ENCODE peak calls at places on chromosomes 5 and 9, in four cellular contexts. P is endothelial cell; Y is osteocyte; Z is CD4-positive, alpha-beta T cell. W is an unnamed sample.

GRCh38 chr5:123086376-123087055 is 2.5 kb upstream of the PRDM6 start:
- DNase-seq in Y (no peak), Z (no peak), P (no peak), W (peak)

GRCh38 chr5:169013208-169013728 is 287.7 kb downstream of the SLIT3 start:
- DNase-seq in P (no peak), Y (no peak), Z (no peak), W (no peak)

GRCh38 chr9:4344946-4345345 is 45.1 kb upstream of the GLIS3 start:
- DNase-seq in Z (no peak), Y (no peak), P (no peak), W (no peak)

GRCh38 chr9:80586786-80587185 is 1015.0 kb downstream of the TLE4 start:
- DNase-seq in Y (no peak), Z (no peak), P (no peak), W (no peak)

GRCh38 chr5:136802382-136802781 is 437.0 kb upstream of the TRPC7 start:
- DNase-seq in Z (no peak), P (peak), Y (no peak), W (no peak)

GRCh38 chr9:109014267-109015025 is 1.1 kb upstream of the CTNNAL1 start:
- DNase-seq in Y (no peak), P (no peak), Z (no peak), W (peak)

GRCh38 chr9:99120256-99120655 is 15.3 kb downstream of the TGFBR1 start:
- DNase-seq in P (no peak), Z (no peak), Y (no peak), W (no peak)

GRCh38 chr9:6356441-6356840 is 28.3 kb downstream of the TPD52L3 start:
- DNase-seq in P (no peak), Y (no peak), Z (no peak), W (no peak)

GRCh38 chr5:172147857-172148256 is 40.2 kb downstream of the STK10 start:
- DNase-seq in P (no peak), Y (no peak), Z (no peak), W (no peak)

GRCh38 chr5:100790170-100790665 is 112.9 kb downstream of the ST8SIA4 start:
- DNase-seq in P (peak), Y (no peak), Z (no peak), W (no peak)

DNA sequence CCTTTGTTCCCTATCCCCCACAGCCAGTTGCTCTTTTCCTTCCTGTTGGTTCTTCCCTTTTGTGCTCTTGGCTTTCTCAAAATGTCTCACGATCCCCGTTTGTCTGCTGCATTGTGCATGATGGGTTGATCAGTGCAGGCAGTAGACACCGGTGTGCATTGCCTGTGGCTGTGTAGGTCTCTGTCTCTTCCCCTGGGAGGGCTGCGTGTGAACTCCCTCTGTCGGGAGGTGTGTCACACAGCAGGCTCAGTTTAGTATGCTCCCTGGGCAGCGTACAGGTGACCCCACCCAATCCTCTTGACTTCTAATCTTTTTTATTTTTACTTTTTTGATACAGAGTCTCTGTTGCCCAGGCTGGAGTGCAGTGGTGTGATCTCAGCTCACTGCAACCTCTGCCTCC is 265.3 kb downstream of the FSTL4 start:
- DNase-seq in P (no peak), Y (no peak), Z (no peak), W (no peak)
- TF ChIP-seq CTCF in P (no peak), Y (no peak), Z (no peak), W (no peak)

DNA sequence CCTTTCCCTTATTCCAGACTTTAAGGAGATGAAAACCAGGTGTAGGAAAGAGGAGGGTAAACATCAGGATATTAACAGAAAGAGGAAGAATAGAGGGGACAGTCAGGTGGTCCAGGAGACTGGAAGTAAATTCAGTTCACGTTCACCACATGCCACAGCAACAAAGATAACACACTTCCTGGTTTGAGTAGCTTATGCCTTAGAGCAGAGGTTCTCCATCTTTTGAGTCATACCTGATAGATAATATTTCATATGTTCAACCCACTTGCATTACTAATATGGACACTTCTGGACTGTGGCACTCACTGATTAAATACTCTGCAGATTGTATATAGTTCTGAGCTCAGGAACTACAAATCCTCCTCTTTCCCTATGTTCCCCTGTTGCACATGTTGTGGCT is 179.9 kb upstream of the NR3C1 start:
- DNase-seq in Z (no peak), Y (no peak), P (no peak), W (no peak)
- TF ChIP-seq CTCF in Z (no peak), Y (no peak), P (no peak), W (no peak)

GRCh38 chr9:131771646-131772045 is 31.8 kb upstream of the RAPGEF1 start:
- DNase-seq in Z (no peak), Y (no peak), P (no peak), W (no peak)
- TF ChIP-seq CTCF in Z (no peak), Y (no peak), P (no peak), W (no peak)

GRCh38 chr5:178114325-178115135 is 1.2 kb downstream of the N4BP3 start:
- DNase-seq in Y (no peak), P (no peak), Z (peak), W (peak)

GRCh38 chr5:178116406-178116885 is 3.1 kb downstream of the N4BP3 start:
- DNase-seq in Z (peak), Y (no peak), P (no peak), W (no peak)

GRCh38 chr5:178113841-178114324 is 551 bp downstream of the N4BP3 start:
- DNase-seq in P (no peak), Y (no peak), Z (no peak), W (peak)

GRCh38 chr5:178115835-178116405 is 2.6 kb downstream of the N4BP3 start:
- DNase-seq in P (no peak), Z (no peak), Y (no peak), W (no peak)

GRCh38 chr5:178115136-178115834 is 2.0 kb downstream of the N4BP3 start:
- DNase-seq in P (no peak), Z (no peak), Y (no peak), W (no peak)
- TF ChIP-seq CTCF in P (no peak), Z (no peak), Y (no peak), W (no peak)

DNA sequence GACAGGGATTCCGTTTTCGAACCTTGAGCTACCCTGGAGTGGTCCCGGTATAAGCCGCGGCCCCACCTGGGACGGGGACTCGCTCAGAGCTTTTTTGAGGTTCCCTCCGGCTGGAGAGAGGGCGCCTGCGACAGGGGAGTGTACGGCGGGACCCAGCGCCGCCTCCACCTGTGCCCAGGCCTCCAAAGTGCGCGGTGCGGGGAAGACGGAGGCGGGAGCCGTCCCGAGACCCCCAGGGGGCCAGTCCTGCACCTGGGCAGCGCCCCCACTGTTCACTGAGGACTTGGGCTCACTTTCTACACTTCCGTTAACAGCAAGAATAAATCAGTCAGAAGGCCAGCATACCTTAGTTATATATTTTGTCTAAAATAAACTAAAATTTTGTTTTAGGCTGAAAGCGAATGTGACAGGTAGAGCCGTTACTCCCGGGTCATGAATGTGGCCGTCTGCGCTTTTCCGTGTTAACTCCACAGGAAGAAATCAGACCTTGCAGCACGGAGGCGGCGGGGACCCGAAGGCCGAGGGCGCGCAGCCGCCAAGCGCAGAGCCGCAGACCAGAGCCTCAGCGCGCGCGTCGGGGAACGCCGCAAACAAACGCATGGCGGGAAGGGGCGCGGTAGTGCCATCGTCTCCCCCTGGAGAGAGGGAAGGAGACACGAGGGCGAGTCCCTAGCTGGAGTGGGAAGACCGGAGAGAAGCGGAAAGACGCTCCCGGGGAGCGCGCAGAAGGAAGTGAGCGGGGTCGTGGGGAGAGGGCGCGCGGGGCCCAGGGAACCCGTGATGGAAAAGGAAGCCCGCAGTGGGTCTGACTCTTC is 14.1 kb downstream of the TRIM7 start:
- DNase-seq in P (peak), Y (no peak), Z (peak), W (peak)
- TF ChIP-seq CTCF in P (no peak), Y (peak), Z (peak), W (no peak)

GRCh38 chr5:137825165-137825564 is 42.5 kb upstream of the MYOT start:
- DNase-seq in Z (no peak), P (no peak), Y (no peak), W (no peak)

GRCh38 chr5:137826067-137826466 is 41.6 kb upstream of the MYOT start:
- DNase-seq in Z (no peak), P (no peak), Y (no peak), W (no peak)

GRCh38 chr5:137819768-137820167 is 47.9 kb upstream of the MYOT start:
- DNase-seq in P (no peak), Z (no peak), Y (no peak), W (no peak)

GRCh38 chr5:137822983-137823382 is 44.7 kb upstream of the MYOT start:
- DNase-seq in Z (no peak), Y (no peak), P (no peak), W (no peak)

DNA sequence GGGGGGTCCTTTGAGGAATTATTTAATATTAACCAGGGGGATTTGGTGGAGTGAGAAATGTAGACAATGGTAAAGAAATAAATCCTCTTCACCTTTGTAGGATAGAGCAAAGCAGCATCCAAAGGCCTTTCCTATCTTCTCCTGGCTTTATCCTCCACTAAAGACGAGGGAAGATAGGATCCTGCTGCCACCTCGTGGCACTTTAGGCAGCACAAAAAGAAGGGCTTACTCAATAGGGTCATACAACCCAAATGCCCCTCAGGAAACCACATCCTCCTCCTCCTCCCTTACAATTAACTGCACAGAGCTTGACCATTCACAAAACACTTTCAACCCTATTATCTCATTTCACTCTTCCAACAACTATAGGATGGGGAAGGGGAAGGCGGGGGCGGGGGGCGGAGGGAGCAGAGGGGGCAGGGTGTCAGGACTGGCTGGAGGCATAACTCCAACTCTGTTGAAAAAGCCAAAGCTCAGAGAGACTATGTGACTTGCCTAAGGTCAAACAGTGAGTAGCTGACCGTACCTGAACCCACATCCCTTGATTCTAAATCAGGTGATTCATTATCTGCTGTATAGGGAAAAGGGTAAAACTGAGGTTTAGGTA is 45.4 kb upstream of the MYOT start:
- DNase-seq in Z (no peak), P (peak), Y (no peak), W (peak)
- TF ChIP-seq CTCF in Z (no peak), P (no peak), Y (peak), W (peak)

GRCh38 chr5:115241881-115242642 is 20.6 kb downstream of the PGGT1B start:
- DNase-seq in P (no peak), Y (no peak), Z (no peak), W (no peak)

GRCh38 chr5:115243412-115243811 is 19.3 kb downstream of the PGGT1B start:
- DNase-seq in Y (no peak), P (no peak), Z (no peak), W (no peak)

GRCh38 chr5:115246361-115246991 is 16.2 kb downstream of the PGGT1B start:
- DNase-seq in Z (no peak), P (no peak), Y (no peak), W (no peak)
- TF ChIP-seq CTCF in Z (peak), P (peak), Y (peak), W (peak)

GRCh38 chr9:133118179-133118520 is 2.9 kb downstream of the RALGDS start:
- DNase-seq in Z (no peak), Y (no peak), P (no peak), W (no peak)

GRCh38 chr9:133118568-133118967 is 2.5 kb downstream of the RALGDS start:
- DNase-seq in P (no peak), Z (no peak), Y (no peak), W (no peak)

GRCh38 chr9:133119039-133119438 is 2.0 kb downstream of the RALGDS start:
- DNase-seq in Y (no peak), P (peak), Z (no peak), W (no peak)

GRCh38 chr9:133116346-133117231 is 4.5 kb downstream of the RALGDS start:
- DNase-seq in Z (no peak), P (no peak), Y (no peak), W (no peak)

DNA sequence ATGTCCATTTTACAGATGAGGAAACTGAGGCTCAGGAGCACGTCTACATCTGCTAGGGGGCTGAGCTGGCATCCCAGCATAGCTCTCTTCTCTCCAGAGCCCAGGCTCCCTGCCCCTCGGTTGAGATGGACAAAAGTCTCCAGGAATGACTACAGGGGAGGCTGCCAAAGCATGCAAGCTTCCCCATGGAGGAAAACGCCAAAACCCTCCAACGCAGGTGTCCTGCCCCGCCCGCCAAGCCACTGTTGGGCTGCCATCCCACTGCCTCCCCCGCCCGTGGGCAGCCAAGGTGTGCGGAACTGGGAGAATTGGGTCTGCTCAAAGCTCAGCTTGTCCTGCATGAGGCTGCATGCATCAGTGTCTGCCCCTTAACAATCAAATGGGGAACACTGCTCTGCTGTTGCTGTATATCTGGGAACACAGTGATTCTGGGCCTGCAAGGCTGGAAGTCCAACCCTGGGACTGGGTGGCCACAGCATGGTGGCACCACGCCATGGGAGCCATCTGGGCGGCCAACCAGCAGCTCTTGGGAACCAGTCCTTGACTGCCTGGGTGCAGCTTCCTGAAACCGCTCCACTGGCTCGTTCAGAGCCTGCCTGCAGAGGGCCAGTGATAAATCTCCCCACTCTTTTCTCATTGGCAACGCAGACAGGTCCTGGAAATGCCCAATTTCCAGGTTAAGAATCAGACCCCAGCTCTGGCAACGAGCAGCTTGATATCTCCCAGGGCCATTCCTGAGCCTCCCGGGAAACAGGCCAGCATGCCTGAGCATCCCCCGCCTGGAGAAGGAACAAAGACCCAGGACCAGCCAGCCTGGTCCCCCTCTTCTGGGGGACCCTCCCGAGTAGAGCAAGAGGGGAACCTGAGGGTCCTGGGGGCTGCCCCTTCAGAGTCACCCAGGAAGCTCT is 3.5 kb downstream of the RALGDS start:
- DNase-seq in P (no peak), Y (no peak), Z (no peak), W (no peak)
- TF ChIP-seq CTCF in P (no peak), Y (no peak), Z (no peak), W (no peak)

GRCh38 chr5:140145818-140146522 is 20.2 kb downstream of the IGIP start:
- DNase-seq in Z (peak), P (peak), Y (peak), W (peak)
- TF ChIP-seq CTCF in Z (peak), P (peak), Y (peak), W (peak)

GRCh38 chr9:87263291-87263690 is 234.4 kb upstream of the DAPK1 start:
- DNase-seq in P (peak), Y (no peak), Z (no peak), W (peak)
- TF ChIP-seq CTCF in P (peak), Y (no peak), Z (no peak), W (no peak)

W was measured in nephron progenitor cell.